ENCODE peak calls at places on chromosomes 5 and 9, in five cellular contexts. E is left kidney, B is AG10803, S is transverse colon, Z is SW480. N is an unnamed sample.

GRCh38 chr9:118606669-118607068 is 762.6 kb downstream of the BRINP1 start:
- DNase-seq in Z (no peak), B (no peak), S (no peak), E (no peak), N (no peak)

GRCh38 chr9:8432224-8432623 is 632.6 kb upstream of the DMAC1 start:
- DNase-seq in S (no peak), E (no peak), Z (no peak), B (no peak), N (no peak)

GRCh38 chr5:81409361-81409760 is 15.4 kb upstream of the ACOT12 start:
- DNase-seq in S (no peak), E (no peak), B (no peak), Z (no peak), N (no peak)

GRCh38 chr5:126534543-126534942 is 60.5 kb downstream of the ALDH7A1 start:
- DNase-seq in Z (no peak), E (no peak), S (no peak), B (no peak), N (no peak)

GRCh38 chr9:86485359-86485758 is 131.1 kb upstream of the TUT7 start:
- DNase-seq in S (no peak), B (no peak), E (no peak), Z (no peak), N (no peak)

GRCh38 chr5:14816999-14817761 is 54.4 kb downstream of the ANKH start:
- DNase-seq in B (peak; percentile 96), Z (no peak), S (no peak), E (no peak), N (no peak)

GRCh38 chr5:137218471-137218870 is 280.7 kb downstream of the SPOCK1 start:
- DNase-seq in S (no peak), B (peak; percentile 73), Z (no peak), E (no peak), N (no peak)

GRCh38 chr9:96109718-96110351 is 192.1 kb downstream of the HSD17B3 start:
- DNase-seq in B (peak; percentile 9), Z (no peak), S (no peak), E (no peak), N (no peak)

GRCh38 chr9:91992636-91993035 is 42.6 kb upstream of the ROR2 start:
- DNase-seq in E (no peak), Z (no peak), S (no peak), B (peak; percentile 98), N (no peak)

GRCh38 chr9:135907446-135908333 is at the start of gene CAMSAP1:
- DNase-seq in E (peak; percentile 97), B (peak; percentile 90), S (peak; percentile 96), Z (peak; percentile 91), N (peak; percentile 62)

GRCh38 chr5:142364251-142365145 is 39.7 kb upstream of the SPRY4 start:
- DNase-seq in E (peak; percentile 87), Z (peak; percentile 91), S (peak; percentile 41), B (no peak), N (peak; percentile 49)

GRCh38 chr5:173557123-173557903 is 59.1 kb downstream of the BOD1 start:
- DNase-seq in Z (no peak), S (no peak), B (peak; percentile 4), E (no peak), N (no peak)

GRCh38 chr9:4686112-4686511 is 6.7 kb downstream of the CDC37L1 start:
- DNase-seq in B (no peak), S (no peak), E (no peak), Z (no peak), N (no peak)

GRCh38 chr9:69549310-69550202 is 122.6 kb downstream of the APBA1 start:
- DNase-seq in E (peak; percentile 76), B (peak; percentile 56), S (no peak), Z (peak; percentile 56), N (peak; percentile 46)

GRCh38 chr5:140840978-140841962 is at the start of gene PCDHA8:
- DNase-seq in Z (peak; percentile 32), S (no peak), B (no peak), E (peak; percentile 9), N (peak; percentile 41)

GRCh38 chr5:141694479-141694878 is 12.4 kb upstream of the ARAP3 start:
- DNase-seq in Z (no peak), S (no peak), E (no peak), B (no peak), N (no peak)

GRCh38 chr5:73274870-73275756 is 102.1 kb downstream of the TMEM174 start:
- DNase-seq in E (peak; percentile 60), S (no peak), Z (no peak), B (peak; percentile 76), N (no peak)

GRCh38 chr5:124403281-124403680 is 343.2 kb downstream of the ZNF608 start:
- DNase-seq in E (no peak), Z (peak; percentile 34), B (no peak), S (peak; percentile 66), N (no peak)

GRCh38 chr9:18829858-18830257 is 203.2 kb downstream of the SAXO1 start:
- DNase-seq in E (peak; percentile 20), Z (no peak), S (no peak), B (peak; percentile 51), N (no peak)

GRCh38 chr9:35110327-35110758 is 5.3 kb downstream of the ATOSB start:
- DNase-seq in B (peak; percentile 56), S (no peak), E (no peak), Z (peak; percentile 37), N (no peak)

GRCh38 chr9:109880276-109881169 is 100.5 kb downstream of the PALM2AKAP2 start:
- DNase-seq in S (no peak), E (no peak), B (peak; percentile 34), Z (peak; percentile 26), N (peak; percentile 15)

GRCh38 chr5:135027318-135027698 is 6.7 kb downstream of the PITX1 start:
- DNase-seq in S (no peak), Z (no peak), E (no peak), B (no peak), N (no peak)

GRCh38 chr5:10556331-10556807 is 7.5 kb upstream of the ANKRD33B start:
- DNase-seq in S (no peak), B (peak; percentile 64), E (no peak), Z (peak; percentile 70), N (no peak)

GRCh38 chr9:110672873-110673508 is 4.4 kb downstream of the MUSK start:
- DNase-seq in S (no peak), E (no peak), B (no peak), Z (no peak), N (no peak)

GRCh38 chr5:8329773-8330172 is 460.8 kb downstream of the MTRR start:
- DNase-seq in E (no peak), Z (peak; percentile 7), B (peak; percentile 11), S (no peak), N (no peak)

GRCh38 chr9:12155731-12156130 is 537.5 kb upstream of the TYRP1 start:
- DNase-seq in Z (no peak), S (no peak), E (no peak), B (no peak), N (no peak)

GRCh38 chr9:108108802-108109448 is 619.4 kb upstream of the KLF4 start:
- DNase-seq in S (no peak), E (no peak), Z (no peak), B (peak; percentile 74), N (no peak)

N was measured in NCI-H526.